ENCODE peak calls at places on chromosomes 4 and X, in six cellular contexts. M is HT1080; I is ecto neural progenitor cell; E is activated CD4-positive, alpha-beta T cell treated with anti-CD3 and anti-CD28 coated beads for 24 hours; U is stimulated activated CD4-positive, alpha-beta T cell treated with anti-CD3 and anti-CD28 coated beads, Interleukin-2, amount 100 ng/mL, for 48 hours; J is fibroblast of the aortic adventitia. B is an unnamed sample.

GRCh38 chr4:54091637-54092404 is 8.1 kb upstream of the GSX2 start:
- DNase-seq in E (peak), J (peak), I (peak), M (no peak), U (peak), B (peak)

GRCh38 chrX:49139713-49140112 is 16.2 kb upstream of the GPKOW start:
- DNase-seq in I (no peak), J (no peak), U (no peak), M (no peak), E (no peak), B (no peak)

GRCh38 chrX:139720136-139720535 is 12.2 kb upstream of the MCF2 start:
- DNase-seq in I (peak), U (no peak), E (no peak), J (peak), M (peak), B (peak)

GRCh38 chr4:183130328-183131155 is 31.5 kb downstream of the WWC2 start:
- DNase-seq in I (no peak), U (no peak), E (no peak), J (peak), M (no peak), B (peak)

GRCh38 chr4:123804171-123804721 is 407.7 kb downstream of the SPRY1 start:
- DNase-seq in E (no peak), J (no peak), I (no peak), M (no peak), U (no peak), B (no peak)

GRCh38 chr4:147286846-147287587 is 193.9 kb upstream of the EDNRA start:
- DNase-seq in J (no peak), U (no peak), I (no peak), E (no peak), M (peak), B (no peak)

GRCh38 chrX:155434906-155435743 is 23.3 kb downstream of the F8A3 start:
- DNase-seq in U (no peak), M (no peak), E (no peak), I (no peak), J (peak), B (no peak)

GRCh38 chr4:173289351-173289725 is 44.8 kb downstream of the HMGB2 start:
- DNase-seq in J (peak), M (no peak), U (no peak), I (no peak), E (no peak), B (no peak)

GRCh38 chr4:123476089-123476488 is 79.5 kb downstream of the SPRY1 start:
- DNase-seq in I (no peak), J (no peak), M (no peak), U (no peak), E (no peak), B (no peak)

GRCh38 chr4:112514449-112515277 is 1.3 kb downstream of the NEUROG2 start:
- DNase-seq in U (no peak), J (no peak), E (no peak), I (peak), M (no peak), B (no peak)

GRCh38 chrX:109936114-109936513 is 66.8 kb upstream of the TMEM164 start:
- DNase-seq in I (no peak), M (no peak), J (peak), E (no peak), U (no peak), B (no peak)

GRCh38 chr4:151553874-151554273 is 144.9 kb downstream of the FHIP1A start:
- DNase-seq in E (no peak), I (no peak), M (no peak), U (no peak), J (no peak), B (no peak)

GRCh38 chr4:113773014-113773413 is 11.5 kb upstream of the CAMK2D start:
- DNase-seq in M (no peak), I (no peak), U (no peak), J (no peak), E (no peak), B (no peak)

GRCh38 chr4:186260117-186260503 is 5.9 kb upstream of the F11 start:
- DNase-seq in J (no peak), U (no peak), E (no peak), I (no peak), M (no peak), B (no peak)

GRCh38 chr4:76091052-76091451 is 16.5 kb downstream of the ART3 start:
- DNase-seq in J (no peak), M (no peak), U (no peak), E (no peak), I (no peak), B (no peak)

GRCh38 chr4:83191026-83191425 is 76.5 kb upstream of the PLAC8 start:
- DNase-seq in J (no peak), U (no peak), E (no peak), M (no peak), I (no peak), B (no peak)

GRCh38 chrX:133973704-133974103 is 11.7 kb downstream of the GPC3 start:
- DNase-seq in M (no peak), U (no peak), I (no peak), E (no peak), J (no peak), B (no peak)

GRCh38 chr4:153790962-153791551 is 2.2 kb upstream of the SFRP2 start:
- DNase-seq in U (peak), M (no peak), E (no peak), J (no peak), I (peak), B (peak)

GRCh38 chr4:76023381-76023780 is at the start of gene CXCL10:
- DNase-seq in I (no peak), M (no peak), U (no peak), E (no peak), J (peak), B (peak)

GRCh38 chr4:1933700-1934099 is 62.5 kb downstream of the NSD2 start:
- DNase-seq in U (no peak), I (no peak), M (no peak), J (no peak), E (no peak), B (no peak)

GRCh38 chrX:123704781-123705180 is 28.1 kb downstream of the THOC2 start:
- DNase-seq in I (no peak), J (no peak), E (no peak), M (no peak), U (no peak), B (no peak)

GRCh38 chrX:136146614-136147319 is 566 bp upstream of the FHL1 start:
- DNase-seq in I (no peak), J (no peak), M (no peak), E (peak), U (no peak), B (peak)

GRCh38 chrX:81202413-81202794 is 502 bp downstream of the SH3BGRL start:
- DNase-seq in I (no peak), U (no peak), J (peak), M (no peak), E (no peak), B (peak)

GRCh38 chr4:186300659-186301377 is 34.8 kb downstream of the F11 start:
- DNase-seq in U (no peak), J (no peak), M (no peak), I (no peak), E (no peak), B (no peak)

GRCh38 chr4:122922877-122923511 is 597 bp upstream of the NUDT6 start:
- DNase-seq in U (peak), M (peak), E (peak), J (peak), I (peak), B (peak)

GRCh38 chr4:106266201-106266600 is 49.8 kb downstream of the TBCK start:
- DNase-seq in U (no peak), I (no peak), E (no peak), J (peak), M (peak), B (peak)

GRCh38 chr4:143406523-143406922 is 69.8 kb downstream of the GAB1 start:
- DNase-seq in M (no peak), U (peak), E (no peak), J (peak), I (no peak), B (peak)

B was measured in astrocyte of the hippocampus.